ENCODE peak calls at places on chromosomes 11 and 22, in eight cellular contexts. P, V, B, Q, U, W, K and H are unnamed samples. For H3K4me1, the result is how much of the 10 kb centered on the place peaks cover.

GRCh38 chr22:31538815-31539214 is 42.5 kb downstream of the SFI1 start:
- DNase-seq in Q (no peak), B (no peak), W (no peak), U (no peak), V (no peak), K (no peak), P (no peak), H (no peak)

GRCh38 chr11:35313066-35313765 is 106.1 kb downstream of the SLC1A2 start:
- DNase-seq in U (no peak), P (no peak), Q (no peak), V (no peak), K (no peak), B (no peak), W (no peak), H (no peak)

GRCh38 chr11:130785376-130786110 is 130.7 kb downstream of the SNX19 start:
- DNase-seq in K (peak), B (no peak), Q (no peak), W (no peak), P (no peak), U (peak), V (no peak), H (no peak)

GRCh38 chr11:35112056-35112845 is 26.7 kb upstream of the CD44 start:
- DNase-seq in V (no peak), U (no peak), K (no peak), W (no peak), P (no peak), B (no peak), Q (no peak), H (no peak)

GRCh38 chr11:104581246-104581980 is 316.8 kb downstream of the CASP12 start:
- DNase-seq in W (no peak), Q (no peak), V (no peak), P (no peak), K (no peak), U (peak), B (no peak), H (no peak)

GRCh38 chr22:32044477-32044876 is 1.4 kb downstream of the SLC5A1 start:
- DNase-seq in P (no peak), Q (no peak), K (no peak), B (no peak), U (no peak), W (no peak), V (no peak), H (no peak)

GRCh38 chr22:26393929-26394328 is 35.1 kb upstream of the ASPHD2 start:
- DNase-seq in Q (no peak), V (no peak), K (no peak), P (no peak), B (no peak), W (no peak), U (no peak), H (no peak)

GRCh38 chr11:86991341-86991740 is 36.1 kb upstream of the FZD4 start:
- DNase-seq in V (no peak), P (no peak), W (no peak), B (no peak), U (peak), K (no peak), Q (no peak), H (no peak)

GRCh38 chr11:103949781-103950180 is 86.7 kb upstream of the DDI1 start:
- DNase-seq in P (no peak), B (no peak), U (no peak), W (no peak), Q (no peak), K (peak), V (no peak), H (no peak)

GRCh38 chr11:116567721-116568242 is 205.0 kb downstream of the BUD13 start:
- DNase-seq in V (no peak), W (no peak), Q (no peak), B (no peak), U (no peak), K (no peak), P (no peak), H (no peak)

GRCh38 chr11:78961186-78961782 is 386.6 kb upstream of the NARS2 start:
- DNase-seq in V (no peak), B (no peak), U (peak), Q (no peak), K (peak), P (no peak), W (no peak), H (no peak)

DNA sequence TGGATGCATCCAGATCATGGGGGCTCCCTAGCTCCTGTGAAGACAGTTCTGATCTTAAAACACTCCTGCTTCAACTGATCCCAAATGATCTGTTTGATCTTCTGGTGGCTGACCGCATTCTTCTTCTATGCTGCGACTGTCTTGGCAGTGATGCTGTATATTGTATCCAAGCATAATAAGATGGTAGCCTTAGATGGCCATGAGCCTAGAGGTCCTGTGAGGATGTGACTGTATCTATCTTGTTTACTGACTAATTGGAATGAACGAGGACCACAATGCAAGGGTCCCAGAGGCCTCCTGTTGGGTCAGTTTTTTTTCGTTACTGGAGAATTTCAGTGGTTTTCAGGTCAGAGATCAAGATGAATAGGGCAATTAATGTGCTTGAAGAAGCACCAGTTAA is 7.1 kb upstream of the MPEG1 start:
- DNase-seq in U (no peak), P (no peak), W (no peak), K (no peak), B (no peak), V (no peak), Q (no peak), H (no peak)
- H3K4me1 ChIP-seq in U (under half), P (under half), W (under half), K (under half), B (under half), V (under half), Q (under half), H (under half)

GRCh38 chr22:37675930-37676571 is 615 bp downstream of the LGALS1 start:
- DNase-seq in V (peak), U (no peak), W (no peak), Q (peak), K (peak), P (no peak), B (no peak), H (no peak)

GRCh38 chr22:37676691-37677627 is 1.5 kb downstream of the LGALS1 start:
- DNase-seq in Q (peak), V (peak), P (peak), W (peak), K (peak), B (peak), U (peak), H (peak)

GRCh38 chr22:37674248-37674647 is 1.2 kb upstream of the LGALS1 start:
- DNase-seq in Q (no peak), K (no peak), B (no peak), U (no peak), V (no peak), W (no peak), P (no peak), H (no peak)

GRCh38 chr22:37672920-37673453 is 2.4 kb upstream of the LGALS1 start:
- DNase-seq in U (no peak), B (no peak), V (no peak), Q (no peak), W (no peak), P (no peak), K (no peak), H (no peak)

DNA sequence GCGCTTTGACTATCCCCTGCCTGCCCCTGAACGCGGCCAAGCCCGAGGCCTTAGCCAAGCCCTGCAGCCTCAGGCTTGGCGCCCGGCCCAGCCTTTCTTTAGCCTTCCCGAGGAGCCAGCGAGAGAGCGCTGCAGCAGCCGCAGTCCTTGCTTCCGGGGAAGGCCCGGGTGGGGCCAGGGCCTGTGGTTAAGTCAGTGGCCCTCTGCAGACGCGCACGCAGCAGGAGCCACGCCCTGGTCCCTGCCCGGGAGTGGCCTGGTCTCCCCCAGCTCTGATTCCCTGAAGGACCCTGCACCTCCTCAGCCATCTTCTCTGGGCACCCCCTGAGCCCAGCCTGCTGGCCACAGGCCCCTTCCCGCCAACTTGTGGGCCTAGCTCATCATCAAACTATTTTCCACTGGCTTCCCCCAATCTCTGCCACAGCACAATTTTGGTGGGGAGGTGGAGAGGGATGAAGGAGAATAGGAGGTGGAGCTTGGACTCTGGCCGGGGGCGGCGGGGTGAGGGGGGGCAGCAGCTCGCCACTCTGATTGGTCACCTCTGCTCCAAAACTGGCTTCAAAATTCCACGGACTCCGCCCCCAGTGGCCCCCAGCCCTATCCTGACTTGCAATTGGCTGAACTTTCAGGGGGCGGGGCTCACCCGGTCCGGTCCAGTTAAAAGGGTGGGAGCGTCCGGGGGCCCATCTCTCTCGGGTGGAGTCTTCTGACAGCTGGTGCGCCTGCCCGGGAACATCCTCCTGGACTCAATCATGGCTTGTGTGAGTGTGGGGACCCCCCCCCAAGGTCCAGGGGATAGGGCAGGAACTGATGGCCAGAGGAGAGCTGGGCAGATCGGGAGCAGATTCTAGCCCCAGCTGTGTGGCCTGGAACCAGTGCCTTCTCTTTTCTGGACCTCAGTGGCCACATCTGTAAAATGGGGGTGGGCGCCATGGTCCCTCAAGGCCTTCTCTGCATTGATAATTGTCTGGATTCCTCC is at the start of gene LGALS1:
- DNase-seq in Q (peak), V (peak), U (peak), P (peak), W (peak), B (peak), K (peak), H (peak)
- H3K4me3 ChIP-seq in Q (peak), V (peak), U (peak), P (peak), W (peak), B (peak), K (peak), H (peak)

DNA sequence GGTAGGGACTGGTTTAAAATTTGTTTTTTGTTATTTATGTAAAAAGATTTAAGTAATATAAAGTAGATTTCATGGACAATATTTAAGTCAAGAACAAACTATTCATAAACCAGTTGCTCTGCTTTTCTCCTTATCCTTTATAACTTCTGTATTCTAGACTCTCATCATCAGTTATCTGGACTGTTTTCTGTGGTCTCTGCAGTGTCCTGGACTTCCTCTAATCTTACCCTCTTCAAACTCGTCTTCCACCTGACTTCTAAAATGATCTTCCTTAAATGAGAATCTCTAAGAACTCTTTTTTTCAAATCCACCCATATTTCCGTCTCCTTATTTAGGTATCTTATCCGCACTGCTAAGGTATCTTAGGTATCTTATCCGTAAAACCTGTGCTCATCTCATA is 8.1 kb downstream of the RRM1 start:
- DNase-seq in B (no peak), V (no peak), Q (no peak), W (no peak), K (no peak), U (no peak), P (no peak), H (no peak)
- H3K4me1 ChIP-seq in B (under half), V (under half), Q (under half), W (under half), K (under half), U (under half), P (under half), H (under half)

GRCh38 chr11:64868904-64869570 is 9.4 kb downstream of the EHD1 start:
- DNase-seq in V (peak), Q (peak), B (no peak), U (no peak), K (peak), W (no peak), P (no peak), H (peak)

GRCh38 chr11:64867748-64868462 is 10.5 kb downstream of the EHD1 start:
- DNase-seq in W (no peak), B (no peak), Q (no peak), V (no peak), K (no peak), P (no peak), U (no peak), H (no peak)

GRCh38 chr11:64870893-64871849 is 7.2 kb downstream of the EHD1 start:
- DNase-seq in W (no peak), U (no peak), V (no peak), Q (no peak), B (no peak), K (no peak), P (no peak), H (no peak)

GRCh38 chr11:64869571-64870175 is 8.7 kb downstream of the EHD1 start:
- DNase-seq in U (peak), W (no peak), P (no peak), V (no peak), K (no peak), Q (no peak), B (no peak), H (no peak)

GRCh38 chr11:64870176-64870892 is 8.1 kb downstream of the EHD1 start:
- DNase-seq in B (peak), V (peak), P (no peak), U (no peak), K (no peak), W (no peak), Q (peak), H (no peak)
- H3K4me3 ChIP-seq in B (peak), V (no peak), P (peak), U (no peak), K (no peak), W (peak), Q (peak), H (peak)

DNA sequence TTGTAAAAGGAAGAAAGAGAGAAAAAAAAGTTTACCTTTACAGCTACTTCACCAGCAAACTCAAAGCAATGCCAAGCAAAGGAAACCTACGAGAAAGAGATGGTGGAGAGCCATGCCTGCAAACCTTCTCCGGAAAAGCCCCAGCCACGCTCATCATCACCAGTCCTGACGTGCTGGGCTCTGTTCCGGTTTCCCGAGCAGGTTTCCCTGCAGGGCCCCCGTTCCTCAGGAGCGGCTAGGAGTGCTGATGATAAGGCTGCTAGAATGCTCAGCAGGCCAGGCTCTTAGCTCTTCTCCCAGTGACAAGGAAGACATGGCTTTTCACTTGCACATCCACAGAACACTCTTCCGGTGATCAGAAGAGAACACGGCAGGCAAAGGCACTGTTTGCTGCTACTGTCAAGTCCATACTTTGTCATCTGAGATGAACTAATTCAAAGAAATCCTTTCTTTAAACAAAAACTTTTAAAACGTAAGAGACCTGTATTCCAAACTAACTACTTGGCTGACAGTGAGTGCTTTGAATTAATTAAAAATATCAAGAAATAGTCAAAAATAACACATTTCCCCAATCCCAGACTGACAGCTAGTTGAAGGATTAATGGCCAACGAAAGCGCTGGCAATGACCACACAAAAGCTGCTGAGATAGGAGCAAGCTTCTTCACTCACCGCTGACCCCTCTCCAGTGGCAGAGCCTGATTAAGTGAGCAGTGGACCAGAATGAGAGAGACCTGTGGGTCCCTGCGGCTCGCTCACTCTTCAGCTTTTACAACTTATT is 35.8 kb downstream of the DUSP8 start:
- DNase-seq in P (no peak), K (no peak), Q (no peak), W (no peak), B (no peak), V (peak), U (no peak), H (no peak)
- H3K4me1 ChIP-seq in P (under half), K (under half), Q (half or more), W (under half), B (half or more), V (under half), U (under half), H (under half)

GRCh38 chr11:2777396-2777795 is 77.6 kb upstream of the KCNQ1OT1 start:
- DNase-seq in B (no peak), Q (peak), P (no peak), K (no peak), U (no peak), V (peak), W (no peak), H (peak)
- H3K4me3 ChIP-seq in B (no peak), Q (no peak), P (no peak), K (no peak), U (no peak), V (no peak), W (no peak), H (no peak)

DNA sequence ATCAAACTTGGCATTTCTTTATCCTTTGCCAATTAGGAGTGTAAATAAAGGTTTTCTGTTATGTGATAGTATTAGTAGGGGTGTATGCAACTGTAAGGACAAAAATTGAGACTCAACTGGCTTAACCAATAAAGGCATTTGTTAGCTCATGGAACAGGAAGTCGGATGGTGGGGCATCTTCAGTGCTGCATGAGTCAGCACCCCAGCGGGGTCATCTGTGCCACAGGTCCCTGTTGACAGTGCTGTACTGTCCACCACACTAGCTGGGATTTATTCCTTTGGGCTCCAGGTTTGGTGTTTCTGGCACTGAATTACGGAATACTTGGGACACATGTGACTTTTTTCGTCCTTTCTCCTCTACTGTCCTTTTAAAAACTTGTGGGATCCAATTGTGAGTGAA is 86.0 kb downstream of the PPP6R3 start:
- DNase-seq in W (no peak), K (peak), V (no peak), B (no peak), U (no peak), P (no peak), Q (no peak), H (no peak)
- H3K4me1 ChIP-seq in W (under half), K (under half), V (under half), B (half or more), U (under half), P (under half), Q (half or more), H (half or more)

GRCh38 chr11:68128682-68129327 is 7.6 kb upstream of the CHKA start:
- DNase-seq in B (no peak), U (no peak), Q (peak), W (no peak), V (peak), P (no peak), K (no peak), H (no peak)
- H3K4me3 ChIP-seq in B (peak), U (peak), Q (peak), W (no peak), V (peak), P (peak), K (no peak), H (no peak)